ENCODE peak calls at places on chromosomes 16 and 17, in four cellular contexts. J is renal cortical epithelial cell, N is brain microvascular endothelial cell, F is iris pigment epithelial cell. M is an unnamed sample.

GRCh38 chr17:48563385-48563838 is 14.7 kb downstream of the HOXB4 start:
- DNase-seq in J (no peak), N (no peak), F (no peak), M (no peak)

GRCh38 chr16:977096-977701 is 4.4 kb upstream of the SOX8 start:
- DNase-seq in J (no peak), N (no peak), F (no peak), M (no peak)

GRCh38 chr16:24553983-24554382 is 14.6 kb downstream of the RBBP6 start:
- DNase-seq in J (no peak), N (no peak), F (no peak), M (no peak)

GRCh38 chr16:62929593-62929992 is 893.4 kb upstream of the CDH8 start:
- DNase-seq in J (no peak), N (no peak), F (no peak), M (no peak)

GRCh38 chr17:42795465-42795864 is 3.0 kb downstream of the COA3 start:
- DNase-seq in J (no peak), N (no peak), F (no peak), M (no peak)

GRCh38 chr17:78223765-78224164 is 7.7 kb upstream of the TMEM235 start:
- DNase-seq in J (no peak), N (no peak), F (no peak), M (no peak)

GRCh38 chr17:77862890-77863813 is 95.4 kb upstream of the TNRC6C start:
- DNase-seq in J (no peak), N (no peak), F (no peak), M (no peak)

GRCh38 chr16:8342276-8342675 is 248.0 kb downstream of the TMEM114 start:
- DNase-seq in J (no peak), N (no peak), F (no peak), M (no peak)

GRCh38 chr16:23509441-23509754 is 896 bp downstream of the GGA2 start:
- DNase-seq in J (no peak), N (no peak), F (no peak), M (peak; percentile 10)

GRCh38 chr16:59997706-59998105 is 1263.6 kb upstream of the GOT2 start:
- DNase-seq in J (no peak), N (no peak), F (no peak), M (no peak)

GRCh38 chr16:80231118-80231515 is 309.7 kb upstream of the DYNLRB2 start:
- DNase-seq in J (no peak), N (no peak), F (no peak), M (no peak)

GRCh38 chr16:57698812-57699405 is 4.3 kb downstream of the DRC7 start:
- DNase-seq in J (no peak), N (no peak), F (no peak), M (no peak)